ENCODE peak calls at places on chromosomes 7 and 10, in seven cellular contexts. One of them, this sample, is unnamed.

GRCh38 chr7:109213081-109213480 is 643.4 kb downstream of the DNAJB9 start:
- DNase-seq in nucleus accumbens: no peak
- DNase-seq in iPS-NIHi11: no peak
- DNase-seq in stimulated activated CD4-positive, alpha-beta T cell treated with anti-CD3 and anti-CD28 coated beads, Interleukin-1b, Interleukin-23, amount 100 ng/mL, for 48 hours: no peak
- DNase-seq in activated CD8-positive, alpha-beta memory T cell treated with anti-CD3 and anti-CD28 coated beads for 24 hours: no peak
- DNase-seq in endodermal cell: no peak
- DNase-seq in fibroblast of lung: no peak
- DNase-seq in this sample: no peak

GRCh38 chr10:28677889-28678686 is 767 bp downstream of the BAMBI start:
- DNase-seq in nucleus accumbens: peak
- DNase-seq in iPS-NIHi11: peak
- DNase-seq in stimulated activated CD4-positive, alpha-beta T cell treated with anti-CD3 and anti-CD28 coated beads, Interleukin-1b, Interleukin-23, amount 100 ng/mL, for 48 hours: peak
- DNase-seq in activated CD8-positive, alpha-beta memory T cell treated with anti-CD3 and anti-CD28 coated beads for 24 hours: peak
- DNase-seq in endodermal cell: peak
- DNase-seq in fibroblast of lung: peak
- DNase-seq in this sample: no peak

GRCh38 chr10:121822180-121822579 is 105.7 kb downstream of the ATE1 start:
- DNase-seq in nucleus accumbens: no peak
- DNase-seq in iPS-NIHi11: no peak
- DNase-seq in stimulated activated CD4-positive, alpha-beta T cell treated with anti-CD3 and anti-CD28 coated beads, Interleukin-1b, Interleukin-23, amount 100 ng/mL, for 48 hours: no peak
- DNase-seq in activated CD8-positive, alpha-beta memory T cell treated with anti-CD3 and anti-CD28 coated beads for 24 hours: no peak
- DNase-seq in endodermal cell: no peak
- DNase-seq in fibroblast of lung: no peak
- DNase-seq in this sample: no peak

GRCh38 chr7:6642861-6643640 is 5.9 kb downstream of the ZNF316 start:
- DNase-seq in nucleus accumbens: no peak
- DNase-seq in iPS-NIHi11: no peak
- DNase-seq in stimulated activated CD4-positive, alpha-beta T cell treated with anti-CD3 and anti-CD28 coated beads, Interleukin-1b, Interleukin-23, amount 100 ng/mL, for 48 hours: no peak
- DNase-seq in activated CD8-positive, alpha-beta memory T cell treated with anti-CD3 and anti-CD28 coated beads for 24 hours: no peak
- DNase-seq in endodermal cell: no peak
- DNase-seq in fibroblast of lung: no peak
- DNase-seq in this sample: no peak

GRCh38 chr10:86707505-86707904 is 39.2 kb downstream of the LDB3 start:
- DNase-seq in nucleus accumbens: no peak
- DNase-seq in iPS-NIHi11: no peak
- DNase-seq in stimulated activated CD4-positive, alpha-beta T cell treated with anti-CD3 and anti-CD28 coated beads, Interleukin-1b, Interleukin-23, amount 100 ng/mL, for 48 hours: no peak
- DNase-seq in activated CD8-positive, alpha-beta memory T cell treated with anti-CD3 and anti-CD28 coated beads for 24 hours: no peak
- DNase-seq in endodermal cell: peak
- DNase-seq in fibroblast of lung: no peak
- DNase-seq in this sample: no peak

GRCh38 chr7:81248420-81248819 is 329.6 kb upstream of the SEMA3C start:
- DNase-seq in nucleus accumbens: no peak
- DNase-seq in iPS-NIHi11: no peak
- DNase-seq in stimulated activated CD4-positive, alpha-beta T cell treated with anti-CD3 and anti-CD28 coated beads, Interleukin-1b, Interleukin-23, amount 100 ng/mL, for 48 hours: no peak
- DNase-seq in activated CD8-positive, alpha-beta memory T cell treated with anti-CD3 and anti-CD28 coated beads for 24 hours: no peak
- DNase-seq in endodermal cell: no peak
- DNase-seq in fibroblast of lung: peak
- DNase-seq in this sample: no peak

GRCh38 chr7:132349085-132349484 is 227.2 kb downstream of the PLXNA4 start:
- DNase-seq in nucleus accumbens: no peak
- DNase-seq in iPS-NIHi11: no peak
- DNase-seq in stimulated activated CD4-positive, alpha-beta T cell treated with anti-CD3 and anti-CD28 coated beads, Interleukin-1b, Interleukin-23, amount 100 ng/mL, for 48 hours: no peak
- DNase-seq in activated CD8-positive, alpha-beta memory T cell treated with anti-CD3 and anti-CD28 coated beads for 24 hours: no peak
- DNase-seq in endodermal cell: no peak
- DNase-seq in fibroblast of lung: no peak
- DNase-seq in this sample: no peak

GRCh38 chr7:74718336-74718735 is 55.5 kb upstream of the NCF1 start:
- DNase-seq in nucleus accumbens: no peak
- DNase-seq in iPS-NIHi11: no peak
- DNase-seq in stimulated activated CD4-positive, alpha-beta T cell treated with anti-CD3 and anti-CD28 coated beads, Interleukin-1b, Interleukin-23, amount 100 ng/mL, for 48 hours: no peak
- DNase-seq in activated CD8-positive, alpha-beta memory T cell treated with anti-CD3 and anti-CD28 coated beads for 24 hours: no peak
- DNase-seq in endodermal cell: no peak
- DNase-seq in fibroblast of lung: peak
- DNase-seq in this sample: no peak

GRCh38 chr10:15585303-15585715 is 134.4 kb downstream of the ITGA8 start:
- DNase-seq in nucleus accumbens: no peak
- DNase-seq in iPS-NIHi11: peak
- DNase-seq in stimulated activated CD4-positive, alpha-beta T cell treated with anti-CD3 and anti-CD28 coated beads, Interleukin-1b, Interleukin-23, amount 100 ng/mL, for 48 hours: peak
- DNase-seq in activated CD8-positive, alpha-beta memory T cell treated with anti-CD3 and anti-CD28 coated beads for 24 hours: peak
- DNase-seq in endodermal cell: peak
- DNase-seq in fibroblast of lung: peak
- DNase-seq in this sample: peak

GRCh38 chr10:30052062-30052461 is 7.3 kb downstream of the JCAD start:
- DNase-seq in nucleus accumbens: no peak
- DNase-seq in iPS-NIHi11: no peak
- DNase-seq in stimulated activated CD4-positive, alpha-beta T cell treated with anti-CD3 and anti-CD28 coated beads, Interleukin-1b, Interleukin-23, amount 100 ng/mL, for 48 hours: no peak
- DNase-seq in activated CD8-positive, alpha-beta memory T cell treated with anti-CD3 and anti-CD28 coated beads for 24 hours: no peak
- DNase-seq in endodermal cell: no peak
- DNase-seq in fibroblast of lung: peak
- DNase-seq in this sample: no peak

GRCh38 chr10:45644527-45644926 is 28.0 kb downstream of the ZFAND4 start:
- DNase-seq in nucleus accumbens: no peak
- DNase-seq in iPS-NIHi11: no peak
- DNase-seq in stimulated activated CD4-positive, alpha-beta T cell treated with anti-CD3 and anti-CD28 coated beads, Interleukin-1b, Interleukin-23, amount 100 ng/mL, for 48 hours: no peak
- DNase-seq in activated CD8-positive, alpha-beta memory T cell treated with anti-CD3 and anti-CD28 coated beads for 24 hours: no peak
- DNase-seq in endodermal cell: no peak
- DNase-seq in fibroblast of lung: no peak
- DNase-seq in this sample: no peak

GRCh38 chr7:116592445-116592844 is 67.6 kb downstream of the CAV1 start:
- DNase-seq in nucleus accumbens: no peak
- DNase-seq in iPS-NIHi11: no peak
- DNase-seq in stimulated activated CD4-positive, alpha-beta T cell treated with anti-CD3 and anti-CD28 coated beads, Interleukin-1b, Interleukin-23, amount 100 ng/mL, for 48 hours: no peak
- DNase-seq in activated CD8-positive, alpha-beta memory T cell treated with anti-CD3 and anti-CD28 coated beads for 24 hours: no peak
- DNase-seq in endodermal cell: no peak
- DNase-seq in fibroblast of lung: no peak
- DNase-seq in this sample: no peak

GRCh38 chr10:132364594-132364970 is 32.4 kb upstream of the PWWP2B start:
- DNase-seq in nucleus accumbens: no peak
- DNase-seq in iPS-NIHi11: no peak
- DNase-seq in stimulated activated CD4-positive, alpha-beta T cell treated with anti-CD3 and anti-CD28 coated beads, Interleukin-1b, Interleukin-23, amount 100 ng/mL, for 48 hours: peak
- DNase-seq in activated CD8-positive, alpha-beta memory T cell treated with anti-CD3 and anti-CD28 coated beads for 24 hours: no peak
- DNase-seq in endodermal cell: no peak
- DNase-seq in fibroblast of lung: peak
- DNase-seq in this sample: no peak

GRCh38 chr7:33287738-33288137 is 158.4 kb downstream of the BBS9 start:
- DNase-seq in nucleus accumbens: no peak
- DNase-seq in iPS-NIHi11: no peak
- DNase-seq in stimulated activated CD4-positive, alpha-beta T cell treated with anti-CD3 and anti-CD28 coated beads, Interleukin-1b, Interleukin-23, amount 100 ng/mL, for 48 hours: no peak
- DNase-seq in activated CD8-positive, alpha-beta memory T cell treated with anti-CD3 and anti-CD28 coated beads for 24 hours: no peak
- DNase-seq in endodermal cell: no peak
- DNase-seq in fibroblast of lung: no peak
- DNase-seq in this sample: no peak

GRCh38 chr7:149495785-149496641 is 1.6 kb downstream of the ZNF746 start:
- DNase-seq in nucleus accumbens: no peak
- DNase-seq in iPS-NIHi11: no peak
- DNase-seq in stimulated activated CD4-positive, alpha-beta T cell treated with anti-CD3 and anti-CD28 coated beads, Interleukin-1b, Interleukin-23, amount 100 ng/mL, for 48 hours: no peak
- DNase-seq in activated CD8-positive, alpha-beta memory T cell treated with anti-CD3 and anti-CD28 coated beads for 24 hours: no peak
- DNase-seq in endodermal cell: no peak
- DNase-seq in fibroblast of lung: peak
- DNase-seq in this sample: no peak

GRCh38 chr7:50852901-50853300 is 70.2 kb upstream of the GRB10 start:
- DNase-seq in nucleus accumbens: no peak
- DNase-seq in iPS-NIHi11: no peak
- DNase-seq in stimulated activated CD4-positive, alpha-beta T cell treated with anti-CD3 and anti-CD28 coated beads, Interleukin-1b, Interleukin-23, amount 100 ng/mL, for 48 hours: no peak
- DNase-seq in activated CD8-positive, alpha-beta memory T cell treated with anti-CD3 and anti-CD28 coated beads for 24 hours: peak
- DNase-seq in endodermal cell: no peak
- DNase-seq in fibroblast of lung: peak
- DNase-seq in this sample: no peak

GRCh38 chr10:21445161-21445560 is 80.3 kb downstream of the SKIDA1 start:
- DNase-seq in nucleus accumbens: no peak
- DNase-seq in iPS-NIHi11: no peak
- DNase-seq in stimulated activated CD4-positive, alpha-beta T cell treated with anti-CD3 and anti-CD28 coated beads, Interleukin-1b, Interleukin-23, amount 100 ng/mL, for 48 hours: no peak
- DNase-seq in activated CD8-positive, alpha-beta memory T cell treated with anti-CD3 and anti-CD28 coated beads for 24 hours: no peak
- DNase-seq in endodermal cell: no peak
- DNase-seq in fibroblast of lung: no peak
- DNase-seq in this sample: no peak

GRCh38 chr7:105691692-105692564 is 110.6 kb upstream of the EFCAB10 start:
- DNase-seq in nucleus accumbens: peak
- DNase-seq in iPS-NIHi11: no peak
- DNase-seq in stimulated activated CD4-positive, alpha-beta T cell treated with anti-CD3 and anti-CD28 coated beads, Interleukin-1b, Interleukin-23, amount 100 ng/mL, for 48 hours: peak
- DNase-seq in activated CD8-positive, alpha-beta memory T cell treated with anti-CD3 and anti-CD28 coated beads for 24 hours: peak
- DNase-seq in endodermal cell: peak
- DNase-seq in fibroblast of lung: peak
- DNase-seq in this sample: peak

GRCh38 chr7:101507791-101508252 is 121.3 kb downstream of the MYL10 start:
- DNase-seq in nucleus accumbens: no peak
- DNase-seq in iPS-NIHi11: peak
- DNase-seq in stimulated activated CD4-positive, alpha-beta T cell treated with anti-CD3 and anti-CD28 coated beads, Interleukin-1b, Interleukin-23, amount 100 ng/mL, for 48 hours: peak
- DNase-seq in activated CD8-positive, alpha-beta memory T cell treated with anti-CD3 and anti-CD28 coated beads for 24 hours: peak
- DNase-seq in endodermal cell: peak
- DNase-seq in fibroblast of lung: peak
- DNase-seq in this sample: peak

GRCh38 chr7:142868188-142868811 is 13.4 kb downstream of the EPHB6 start:
- DNase-seq in nucleus accumbens: no peak
- DNase-seq in iPS-NIHi11: no peak
- DNase-seq in stimulated activated CD4-positive, alpha-beta T cell treated with anti-CD3 and anti-CD28 coated beads, Interleukin-1b, Interleukin-23, amount 100 ng/mL, for 48 hours: no peak
- DNase-seq in activated CD8-positive, alpha-beta memory T cell treated with anti-CD3 and anti-CD28 coated beads for 24 hours: peak
- DNase-seq in endodermal cell: peak
- DNase-seq in fibroblast of lung: no peak
- DNase-seq in this sample: no peak

GRCh38 chr10:50992972-50993766 is 81.1 kb upstream of the PRKG1 start:
- DNase-seq in nucleus accumbens: no peak
- DNase-seq in iPS-NIHi11: peak
- DNase-seq in stimulated activated CD4-positive, alpha-beta T cell treated with anti-CD3 and anti-CD28 coated beads, Interleukin-1b, Interleukin-23, amount 100 ng/mL, for 48 hours: no peak
- DNase-seq in activated CD8-positive, alpha-beta memory T cell treated with anti-CD3 and anti-CD28 coated beads for 24 hours: no peak
- DNase-seq in endodermal cell: peak
- DNase-seq in fibroblast of lung: peak
- DNase-seq in this sample: no peak

GRCh38 chr10:69856601-69857166 is 55.0 kb downstream of the COL13A1 start:
- DNase-seq in nucleus accumbens: no peak
- DNase-seq in iPS-NIHi11: no peak
- DNase-seq in stimulated activated CD4-positive, alpha-beta T cell treated with anti-CD3 and anti-CD28 coated beads, Interleukin-1b, Interleukin-23, amount 100 ng/mL, for 48 hours: no peak
- DNase-seq in activated CD8-positive, alpha-beta memory T cell treated with anti-CD3 and anti-CD28 coated beads for 24 hours: no peak
- DNase-seq in endodermal cell: no peak
- DNase-seq in fibroblast of lung: no peak
- DNase-seq in this sample: no peak

GRCh38 chr7:91784469-91784868 is 96.0 kb downstream of the MTERF1 start:
- DNase-seq in nucleus accumbens: no peak
- DNase-seq in iPS-NIHi11: no peak
- DNase-seq in stimulated activated CD4-positive, alpha-beta T cell treated with anti-CD3 and anti-CD28 coated beads, Interleukin-1b, Interleukin-23, amount 100 ng/mL, for 48 hours: no peak
- DNase-seq in activated CD8-positive, alpha-beta memory T cell treated with anti-CD3 and anti-CD28 coated beads for 24 hours: no peak
- DNase-seq in endodermal cell: no peak
- DNase-seq in fibroblast of lung: peak
- DNase-seq in this sample: peak

GRCh38 chr10:97069576-97070362 is 116.0 kb downstream of the SLIT1 start:
- DNase-seq in nucleus accumbens: no peak
- DNase-seq in iPS-NIHi11: no peak
- DNase-seq in stimulated activated CD4-positive, alpha-beta T cell treated with anti-CD3 and anti-CD28 coated beads, Interleukin-1b, Interleukin-23, amount 100 ng/mL, for 48 hours: peak
- DNase-seq in activated CD8-positive, alpha-beta memory T cell treated with anti-CD3 and anti-CD28 coated beads for 24 hours: no peak
- DNase-seq in endodermal cell: peak
- DNase-seq in fibroblast of lung: peak
- DNase-seq in this sample: no peak

GRCh38 chr10:45373003-45373782 is 823 bp upstream of the ALOX5 start:
- DNase-seq in nucleus accumbens: no peak
- DNase-seq in iPS-NIHi11: peak
- DNase-seq in stimulated activated CD4-positive, alpha-beta T cell treated with anti-CD3 and anti-CD28 coated beads, Interleukin-1b, Interleukin-23, amount 100 ng/mL, for 48 hours: no peak
- DNase-seq in activated CD8-positive, alpha-beta memory T cell treated with anti-CD3 and anti-CD28 coated beads for 24 hours: peak
- DNase-seq in endodermal cell: no peak
- DNase-seq in fibroblast of lung: no peak
- DNase-seq in this sample: no peak

GRCh38 chr10:42959833-42960232 is 117.0 kb upstream of the RET start:
- DNase-seq in nucleus accumbens: no peak
- DNase-seq in iPS-NIHi11: no peak
- DNase-seq in stimulated activated CD4-positive, alpha-beta T cell treated with anti-CD3 and anti-CD28 coated beads, Interleukin-1b, Interleukin-23, amount 100 ng/mL, for 48 hours: no peak
- DNase-seq in activated CD8-positive, alpha-beta memory T cell treated with anti-CD3 and anti-CD28 coated beads for 24 hours: peak
- DNase-seq in endodermal cell: no peak
- DNase-seq in fibroblast of lung: no peak
- DNase-seq in this sample: no peak

GRCh38 chr7:159086301-159086925 is 58.3 kb downstream of the VIPR2 start:
- DNase-seq in nucleus accumbens: no peak
- DNase-seq in iPS-NIHi11: no peak
- DNase-seq in stimulated activated CD4-positive, alpha-beta T cell treated with anti-CD3 and anti-CD28 coated beads, Interleukin-1b, Interleukin-23, amount 100 ng/mL, for 48 hours: no peak
- DNase-seq in activated CD8-positive, alpha-beta memory T cell treated with anti-CD3 and anti-CD28 coated beads for 24 hours: no peak
- DNase-seq in endodermal cell: peak
- DNase-seq in fibroblast of lung: no peak
- DNase-seq in this sample: no peak

GRCh38 chr7:46627038-46627315 is 705.9 kb upstream of the IGFBP3 start:
- DNase-seq in nucleus accumbens: no peak
- DNase-seq in iPS-NIHi11: no peak
- DNase-seq in stimulated activated CD4-positive, alpha-beta T cell treated with anti-CD3 and anti-CD28 coated beads, Interleukin-1b, Interleukin-23, amount 100 ng/mL, for 48 hours: no peak
- DNase-seq in activated CD8-positive, alpha-beta memory T cell treated with anti-CD3 and anti-CD28 coated beads for 24 hours: no peak
- DNase-seq in endodermal cell: no peak
- DNase-seq in fibroblast of lung: peak
- DNase-seq in this sample: no peak

GRCh38 chr7:117809958-117810357 is 63.3 kb downstream of the CTTNBP2 start:
- DNase-seq in nucleus accumbens: no peak
- DNase-seq in iPS-NIHi11: no peak
- DNase-seq in stimulated activated CD4-positive, alpha-beta T cell treated with anti-CD3 and anti-CD28 coated beads, Interleukin-1b, Interleukin-23, amount 100 ng/mL, for 48 hours: no peak
- DNase-seq in activated CD8-positive, alpha-beta memory T cell treated with anti-CD3 and anti-CD28 coated beads for 24 hours: no peak
- DNase-seq in endodermal cell: peak
- DNase-seq in fibroblast of lung: peak
- DNase-seq in this sample: no peak

GRCh38 chr7:7779888-7780287 is 61.5 kb upstream of the RPA3 start:
- DNase-seq in nucleus accumbens: no peak
- DNase-seq in iPS-NIHi11: no peak
- DNase-seq in stimulated activated CD4-positive, alpha-beta T cell treated with anti-CD3 and anti-CD28 coated beads, Interleukin-1b, Interleukin-23, amount 100 ng/mL, for 48 hours: no peak
- DNase-seq in activated CD8-positive, alpha-beta memory T cell treated with anti-CD3 and anti-CD28 coated beads for 24 hours: no peak
- DNase-seq in endodermal cell: no peak
- DNase-seq in fibroblast of lung: no peak
- DNase-seq in this sample: peak

GRCh38 chr7:87225696-87226095 is 6.2 kb upstream of the TMEM243 start:
- DNase-seq in nucleus accumbens: no peak
- DNase-seq in iPS-NIHi11: no peak
- DNase-seq in stimulated activated CD4-positive, alpha-beta T cell treated with anti-CD3 and anti-CD28 coated beads, Interleukin-1b, Interleukin-23, amount 100 ng/mL, for 48 hours: no peak
- DNase-seq in activated CD8-positive, alpha-beta memory T cell treated with anti-CD3 and anti-CD28 coated beads for 24 hours: no peak
- DNase-seq in endodermal cell: no peak
- DNase-seq in fibroblast of lung: peak
- DNase-seq in this sample: no peak

GRCh38 chr10:33570495-33570894 is 236.0 kb upstream of the NRP1 start:
- DNase-seq in nucleus accumbens: no peak
- DNase-seq in iPS-NIHi11: no peak
- DNase-seq in stimulated activated CD4-positive, alpha-beta T cell treated with anti-CD3 and anti-CD28 coated beads, Interleukin-1b, Interleukin-23, amount 100 ng/mL, for 48 hours: no peak
- DNase-seq in activated CD8-positive, alpha-beta memory T cell treated with anti-CD3 and anti-CD28 coated beads for 24 hours: no peak
- DNase-seq in endodermal cell: no peak
- DNase-seq in fibroblast of lung: no peak
- DNase-seq in this sample: no peak

GRCh38 chr10:62244785-62245595 is 23.7 kb downstream of the RTKN2 start:
- DNase-seq in nucleus accumbens: peak
- DNase-seq in iPS-NIHi11: peak
- DNase-seq in stimulated activated CD4-positive, alpha-beta T cell treated with anti-CD3 and anti-CD28 coated beads, Interleukin-1b, Interleukin-23, amount 100 ng/mL, for 48 hours: peak
- DNase-seq in activated CD8-positive, alpha-beta memory T cell treated with anti-CD3 and anti-CD28 coated beads for 24 hours: no peak
- DNase-seq in endodermal cell: no peak
- DNase-seq in fibroblast of lung: peak
- DNase-seq in this sample: no peak